ENCODE peak calls at places on chromosome X, in four cellular contexts. H, X, E and Y are unnamed samples.

GRCh38 chrX:37846934-37847732 is at the start of gene DYNLT3:
- DNase-seq in H (no peak), E (peak), X (no peak), Y (no peak)

GRCh38 chrX:107736781-107737531 is 38.6 kb downstream of the TSC22D3 start:
- DNase-seq in H (no peak), X (no peak), E (no peak), Y (no peak)

GRCh38 chrX:134821370-134821769 is 163.1 kb upstream of the PLAC1 start:
- DNase-seq in H (no peak), X (no peak), E (peak), Y (no peak)

GRCh38 chrX:136291824-136292223 is 8.9 kb upstream of the ADGRG4 start:
- DNase-seq in E (no peak), H (no peak), X (no peak), Y (no peak)

GRCh38 chrX:70132244-70132643 is 1.0 kb upstream of the IGBP1 start:
- DNase-seq in X (no peak), H (no peak), E (no peak), Y (no peak)

GRCh38 chrX:12984629-12985303 is 9.9 kb downstream of the TMSB4X start:
- DNase-seq in X (no peak), E (peak), H (no peak), Y (no peak)

GRCh38 chrX:64782923-64783322 is 193.3 kb downstream of the ZC4H2 start:
- DNase-seq in E (no peak), H (no peak), X (no peak), Y (no peak)

GRCh38 chrX:4762196-4762595 is 1048.7 kb upstream of the PRKX start:
- DNase-seq in H (no peak), X (no peak), E (no peak), Y (no peak)

GRCh38 chrX:151081016-151081415 is 95.4 kb upstream of the GPR50 start:
- DNase-seq in E (no peak), X (no peak), H (no peak), Y (no peak)

GRCh38 chrX:1661922-1662221 is 47.0 kb downstream of the ASMT start:
- DNase-seq in E (no peak), H (no peak), X (no peak), Y (no peak)

GRCh38 chrX:98501441-98501840 is 1617.7 kb downstream of the RPA4 start:
- DNase-seq in X (no peak), H (no peak), E (no peak), Y (no peak)

GRCh38 chrX:23902419-23902818 is 5.3 kb downstream of the APOO start:
- DNase-seq in E (no peak), H (no peak), X (no peak), Y (no peak)

GRCh38 chrX:38561951-38562719 is 793 bp downstream of the TSPAN7 start:
- DNase-seq in X (no peak), E (peak), H (no peak), Y (no peak)

GRCh38 chrX:70422886-70423336 is at the start of gene GDPD2:
- DNase-seq in H (no peak), X (no peak), E (no peak), Y (no peak)

GRCh38 chrX:20967725-20968124 is 406.5 kb upstream of the CNKSR2 start:
- DNase-seq in E (no peak), H (no peak), X (no peak), Y (no peak)

GRCh38 chrX:11151799-11152591 is 40.9 kb downstream of the HCCS start:
- DNase-seq in X (no peak), H (no peak), E (no peak), Y (no peak)

GRCh38 chrX:54961750-54962149 is 32.2 kb downstream of the PFKFB1 start:
- DNase-seq in H (no peak), X (no peak), E (no peak), Y (no peak)

GRCh38 chrX:96979766-96980165 is 96.1 kb downstream of the RPA4 start:
- DNase-seq in X (no peak), H (no peak), E (no peak), Y (no peak)

GRCh38 chrX:134013092-134013497 is 27.7 kb upstream of the GPC3 start:
- DNase-seq in X (no peak), H (no peak), E (peak), Y (no peak)

GRCh38 chrX:41200785-41201184 is 115.5 kb downstream of the USP9X start:
- DNase-seq in X (no peak), H (no peak), E (no peak), Y (no peak)

GRCh38 chrX:137568741-137569469 is 3.0 kb downstream of the ZIC3 start:
- DNase-seq in E (no peak), X (no peak), H (no peak), Y (no peak)
- H3K4me3 ChIP-seq in E (no peak), X (no peak), H (no peak), Y (no peak)

GRCh38 chrX:154380153-154380552 is 1.1 kb downstream of the EMD start:
- DNase-seq in X (no peak), H (no peak), E (no peak), Y (no peak)
- TF ChIP-seq CTCF in X (no peak), H (no peak), E (no peak), Y (no peak)

GRCh38 chrX:2828404-2829065 is at the start of gene GYG2:
- DNase-seq in X (no peak), E (no peak), H (no peak), Y (no peak)

GRCh38 chrX:2829066-2829430 is 318 bp downstream of the GYG2 start:
- DNase-seq in X (no peak), E (no peak), H (no peak), Y (no peak)

GRCh38 chrX:2831471-2832228 is 2.9 kb downstream of the GYG2 start:
- DNase-seq in X (no peak), H (no peak), E (no peak), Y (no peak)

GRCh38 chrX:2824886-2825285 is 3.8 kb upstream of the GYG2 start:
- DNase-seq in H (no peak), E (no peak), X (no peak), Y (no peak)

DNA sequence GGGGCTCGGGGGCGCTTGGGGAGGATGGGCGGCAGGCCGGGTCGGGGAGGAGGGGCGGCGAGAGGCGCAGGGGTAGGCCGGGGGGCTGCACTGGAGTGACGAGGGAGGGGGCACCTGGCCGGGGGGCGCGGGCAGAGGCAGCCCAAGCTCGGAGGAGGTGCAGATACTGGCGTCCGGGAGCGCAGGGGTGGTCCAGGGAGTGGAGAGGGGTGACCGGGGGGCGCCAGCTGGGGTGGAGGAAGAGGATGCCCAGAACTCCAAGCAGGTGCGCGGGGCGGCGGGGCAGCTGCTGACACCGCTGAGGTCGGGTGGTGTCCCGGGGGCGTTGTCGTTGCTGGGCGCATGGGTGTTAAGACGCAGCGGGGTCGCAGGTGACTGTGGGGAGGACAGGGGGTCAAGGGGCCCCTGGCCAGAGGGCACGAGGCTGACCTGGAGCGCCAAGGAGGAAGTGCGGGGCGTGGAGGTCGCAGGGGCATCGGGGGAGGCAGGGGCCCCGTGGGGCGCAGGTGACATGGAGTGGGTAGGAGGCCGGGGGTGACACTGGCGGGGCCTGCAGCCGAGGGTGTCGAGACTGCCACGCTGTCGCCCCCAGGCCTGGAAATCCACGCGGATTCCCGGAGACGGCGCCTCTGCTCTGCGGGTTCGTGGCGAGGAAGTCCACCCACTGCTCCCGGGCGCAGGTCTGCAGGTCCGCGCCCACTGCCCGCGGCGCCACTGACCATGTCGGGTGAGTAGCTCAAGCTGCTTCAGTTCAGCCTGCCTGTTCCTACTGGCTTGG is 928 bp downstream of the GYG2 start:
- DNase-seq in E (no peak), H (no peak), X (no peak), Y (no peak)
- H3K4me3 ChIP-seq in E (peak), H (no peak), X (peak), Y (no peak)

GRCh38 chrX:121322159-121322558 is 274.7 kb downstream of the GLUD2 start:
- DNase-seq in X (no peak), H (no peak), E (no peak), Y (no peak)
- TF ChIP-seq CTCF in X (no peak), H (no peak), E (no peak), Y (peak)